ENCODE peak calls at places on chromosomes 3 and 15, in four cellular contexts. G is OCI-LY7, K is SK-N-MC, C is neuronal stem cell. T is an unnamed sample.

GRCh38 chr15:72796515-72797337 is 13.2 kb upstream of the ADPGK start:
- DNase-seq in C (peak), G (peak), K (no peak), T (peak)

GRCh38 chr3:54193093-54193492 is 70.7 kb downstream of the CACNA2D3 start:
- DNase-seq in G (no peak), K (no peak), C (no peak), T (no peak)

GRCh38 chr3:15860014-15860934 is 62.5 kb upstream of the ANKRD28 start:
- DNase-seq in G (peak), K (no peak), C (peak), T (peak)

GRCh38 chr3:177527182-177527581 is 329.9 kb upstream of the TBL1XR1 start:
- DNase-seq in K (no peak), C (no peak), G (no peak), T (no peak)

GRCh38 chr15:47727676-47728075 is 10.4 kb downstream of the SEMA6D start:
- DNase-seq in G (no peak), C (no peak), K (no peak), T (no peak)

GRCh38 chr3:107598926-107599754 is 76.4 kb downstream of the BBX start:
- DNase-seq in G (peak), K (no peak), C (no peak), T (peak)

GRCh38 chr3:78918361-78919020 is 849.3 kb downstream of the ROBO1 start:
- DNase-seq in C (no peak), K (no peak), G (no peak), T (peak)

GRCh38 chr3:170584585-170585007 is 1.3 kb downstream of the SLC7A14 start:
- DNase-seq in G (peak), K (peak), C (peak), T (peak)

GRCh38 chr15:66718220-66718988 is 16.4 kb downstream of the SMAD6 start:
- DNase-seq in K (no peak), G (no peak), C (no peak), T (no peak)

GRCh38 chr15:66714543-66714981 is 12.5 kb downstream of the SMAD6 start:
- DNase-seq in C (no peak), K (no peak), G (no peak), T (no peak)

GRCh38 chr15:66715736-66716667 is 14.0 kb downstream of the SMAD6 start:
- DNase-seq in K (no peak), C (no peak), G (no peak), T (no peak)

GRCh38 chr15:66715181-66715624 is 13.2 kb downstream of the SMAD6 start:
- DNase-seq in K (no peak), G (no peak), C (no peak), T (no peak)

GRCh38 chr15:66716668-66717025 is 14.6 kb downstream of the SMAD6 start:
- DNase-seq in C (no peak), K (no peak), G (no peak), T (no peak)
- H3K4me3 ChIP-seq in C (no peak), K (no peak), G (no peak), T (no peak)

DNA sequence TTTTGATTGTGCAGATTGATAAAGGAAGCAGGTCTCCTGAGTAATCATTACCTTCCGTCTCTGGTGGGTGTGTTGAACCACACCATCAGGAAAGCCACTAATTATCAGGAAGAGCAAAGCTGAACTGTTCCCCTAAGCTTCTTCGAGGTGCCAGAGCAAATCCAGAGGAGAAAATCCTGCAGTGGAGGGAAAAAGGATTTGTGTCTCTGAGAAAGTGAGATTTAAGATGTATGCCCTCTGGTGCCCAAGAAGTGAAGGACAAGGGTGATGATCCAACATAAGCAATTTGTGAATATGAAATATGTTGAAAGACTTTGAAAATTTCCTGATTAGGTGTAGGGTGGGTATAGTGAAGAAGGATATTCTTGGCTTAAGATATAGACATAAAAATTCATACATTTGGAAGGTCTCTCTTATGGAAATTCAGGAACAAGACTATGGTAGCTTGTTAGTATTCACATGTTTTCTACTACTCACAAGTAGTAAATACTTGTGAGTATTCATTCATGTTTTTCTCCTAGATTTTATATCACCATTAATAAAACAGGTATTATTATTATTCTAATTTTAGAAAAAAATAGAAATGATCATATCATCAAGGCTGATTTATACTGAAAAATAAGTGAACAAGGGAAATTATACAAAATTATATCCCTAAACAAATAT is 34.8 kb downstream of the COMMD2 start:
- DNase-seq in K (peak), C (peak), G (peak), T (peak)
- H3K4me3 ChIP-seq in K (no peak), C (no peak), G (no peak), T (peak)

DNA sequence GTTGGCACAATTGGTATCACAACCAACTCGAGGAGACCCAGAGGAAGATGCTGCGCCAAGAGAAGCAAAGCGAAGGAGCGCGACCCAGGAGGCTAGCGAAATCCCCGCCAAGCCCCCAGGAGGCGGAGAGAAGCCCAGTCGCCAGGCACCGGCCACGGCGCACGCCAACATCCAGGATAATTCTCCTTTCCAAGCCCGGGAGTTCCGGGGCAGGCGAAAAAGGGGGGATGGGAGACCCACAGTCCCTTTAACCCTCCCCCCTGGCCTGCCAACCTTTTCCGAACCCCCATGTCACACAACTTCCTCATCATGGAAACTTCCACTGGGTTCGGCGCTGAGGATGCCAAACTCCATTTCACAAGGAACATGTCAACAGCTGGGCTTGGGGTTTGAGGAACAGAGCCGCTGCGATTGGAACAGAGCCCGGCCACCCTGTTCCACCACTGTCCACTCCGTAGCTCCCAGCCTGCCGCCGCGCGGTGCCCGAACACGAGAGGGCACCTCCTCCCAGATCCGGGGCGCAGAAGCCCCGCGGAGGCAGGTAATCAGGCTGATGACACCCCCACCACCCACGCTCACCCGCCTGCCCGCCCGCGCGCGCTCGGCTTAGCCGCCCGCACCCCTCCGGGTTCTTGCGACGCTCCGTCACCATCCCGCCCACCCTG is 567 bp downstream of the THRB start:
- DNase-seq in C (peak), G (no peak), K (no peak), T (no peak)
- H3K4me3 ChIP-seq in C (peak), G (no peak), K (no peak), T (no peak)

DNA sequence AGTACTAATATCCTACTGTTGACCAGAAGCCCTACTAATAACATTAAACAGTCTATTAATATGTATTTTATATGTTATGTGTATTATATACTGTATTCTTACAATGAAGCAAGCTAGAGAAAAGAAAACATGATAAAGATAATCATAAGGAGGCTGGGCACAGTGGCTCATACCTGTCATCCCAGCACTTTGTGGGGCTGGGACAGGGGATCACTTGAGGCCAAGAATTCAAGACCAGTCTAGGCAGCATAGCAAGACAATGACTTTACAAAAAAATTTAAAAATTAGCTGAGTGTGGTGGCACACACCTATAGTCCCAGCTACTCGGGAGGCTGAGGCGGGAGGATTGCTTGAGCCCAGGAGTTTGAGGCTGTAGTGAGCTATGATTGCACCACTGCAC is 8.9 kb upstream of the HERC1 start:
- DNase-seq in G (no peak), C (no peak), K (no peak), T (no peak)
- H3K4me3 ChIP-seq in G (no peak), C (no peak), K (no peak), T (no peak)

DNA sequence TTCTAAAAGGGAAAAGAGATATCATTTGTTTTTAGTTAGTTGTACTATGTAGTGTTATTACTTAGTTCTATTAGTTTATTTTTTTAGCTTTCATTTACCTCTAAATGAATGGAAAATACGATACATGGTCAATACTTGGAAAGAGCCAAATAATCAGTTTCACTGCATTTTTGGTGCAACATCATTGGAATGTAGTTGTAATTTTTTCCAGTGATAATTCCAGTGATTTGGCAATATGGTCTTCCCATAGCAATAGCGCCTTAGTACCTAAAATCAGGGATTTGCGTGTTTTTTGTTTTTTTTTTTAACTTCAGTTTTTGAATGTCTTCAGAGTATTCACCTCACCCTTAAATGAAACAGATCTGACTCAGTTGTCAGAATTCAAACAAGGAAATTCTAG is 41.8 kb downstream of the RAB8B start:
- DNase-seq in K (no peak), G (no peak), C (no peak), T (no peak)
- H3K4me3 ChIP-seq in K (no peak), G (no peak), C (no peak), T (no peak)

GRCh38 chr3:40615110-40615915 is 90.6 kb downstream of the ZNF621 start:
- DNase-seq in G (no peak), C (peak), K (no peak), T (no peak)
- H3K4me3 ChIP-seq in G (no peak), C (peak), K (peak), T (no peak)

GRCh38 chr3:22371592-22372291 is 620.7 kb upstream of the ZNF385D start:
- DNase-seq in K (no peak), G (no peak), C (peak), T (no peak)

GRCh38 chr3:22373827-22374226 is 622.8 kb upstream of the ZNF385D start:
- DNase-seq in C (no peak), G (no peak), K (no peak), T (no peak)

GRCh38 chr3:22371036-22371435 is 620.0 kb upstream of the ZNF385D start:
- DNase-seq in C (no peak), K (no peak), G (no peak), T (no peak)

GRCh38 chr3:22373182-22373581 is 622.2 kb upstream of the ZNF385D start:
- DNase-seq in C (no peak), G (no peak), K (no peak), T (no peak)

GRCh38 chr3:22372292-22372949 is 621.4 kb upstream of the ZNF385D start:
- DNase-seq in G (no peak), C (peak), K (no peak), T (no peak)
- H3K4me3 ChIP-seq in G (no peak), C (no peak), K (no peak), T (no peak)

GRCh38 chr15:85704021-85704420 is 90.7 kb downstream of the KLHL25 start:
- DNase-seq in C (no peak), G (no peak), K (no peak), T (peak)
- H3K4me3 ChIP-seq in C (no peak), G (peak), K (no peak), T (peak)

DNA sequence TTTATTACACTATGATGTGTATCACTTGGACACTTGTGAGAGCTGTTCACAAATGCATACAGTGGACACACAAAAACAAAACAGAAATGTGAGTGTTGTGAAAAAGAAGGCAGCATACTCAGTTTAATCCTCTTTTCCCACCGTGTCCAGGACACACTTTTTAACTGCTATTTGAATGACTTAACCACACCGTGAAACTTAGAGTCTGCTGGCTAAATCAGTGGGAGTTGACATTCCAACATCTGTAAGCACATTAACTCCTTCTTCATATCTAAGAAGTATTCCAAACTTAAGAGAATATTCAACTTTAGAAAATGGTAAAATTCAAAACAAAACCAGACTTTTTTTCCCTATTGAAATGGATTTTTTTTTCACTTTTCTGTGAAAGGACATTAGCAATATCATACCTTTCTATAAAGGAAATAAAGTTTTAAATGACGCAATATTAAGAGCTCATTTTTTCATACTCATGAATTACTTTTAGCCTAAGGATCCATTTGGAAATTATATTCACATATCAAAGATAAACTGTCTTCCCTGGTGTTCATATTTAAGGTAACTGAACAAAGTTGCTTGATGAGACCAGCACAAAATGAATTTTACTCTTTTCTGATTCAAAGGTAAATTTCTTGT is 316.6 kb downstream of the RBMS3 start:
- DNase-seq in K (no peak), C (no peak), G (no peak), T (no peak)
- H3K4me3 ChIP-seq in K (no peak), C (no peak), G (no peak), T (no peak)

T was measured in GM12865.